ENCODE peak calls at places on chromosome X, in four cellular contexts. One of them, this sample, is unnamed.

GRCh38 chrX:9153299-9153698 is 119.4 kb upstream of the FAM9B start:
- DNase-seq in coronary artery: no peak
- DNase-seq in RWPE1: no peak
- DNase-seq in GM12865: no peak
- DNase-seq in this sample: no peak

GRCh38 chrX:17738002-17738713 is 865 bp downstream of the SCML1 start:
- DNase-seq in GM12865: peak
- DNase-seq in RWPE1: no peak
- DNase-seq in coronary artery: no peak
- DNase-seq in this sample: no peak

GRCh38 chrX:13283512-13283911 is 36.3 kb downstream of the ATXN3L start:
- DNase-seq in GM12865: no peak
- DNase-seq in coronary artery: no peak
- DNase-seq in RWPE1: no peak
- DNase-seq in this sample: no peak

GRCh38 chrX:103535206-103535605 is 15.9 kb upstream of the RAB40A start:
- DNase-seq in GM12865: no peak
- DNase-seq in coronary artery: no peak
- DNase-seq in RWPE1: no peak
- DNase-seq in this sample: no peak

GRCh38 chrX:95505721-95506120 is 1178.9 kb upstream of the DIAPH2 start:
- DNase-seq in coronary artery: no peak
- DNase-seq in RWPE1: no peak
- DNase-seq in GM12865: no peak
- DNase-seq in this sample: no peak

GRCh38 chrX:1316527-1316926 is 20.1 kb upstream of the IL3RA start:
- DNase-seq in GM12865: no peak
- DNase-seq in coronary artery: no peak
- DNase-seq in RWPE1: no peak
- DNase-seq in this sample: no peak

GRCh38 chrX:121455890-121456289 is 408.5 kb downstream of the GLUD2 start:
- DNase-seq in GM12865: no peak
- DNase-seq in coronary artery: no peak
- DNase-seq in RWPE1: no peak
- DNase-seq in this sample: no peak

GRCh38 chrX:97527725-97528124 is 644.0 kb downstream of the RPA4 start:
- DNase-seq in coronary artery: no peak
- DNase-seq in GM12865: no peak
- DNase-seq in RWPE1: no peak
- DNase-seq in this sample: no peak

GRCh38 chrX:1151378-1152077 is 60.9 kb downstream of the CRLF2 start:
- DNase-seq in RWPE1: no peak
- DNase-seq in GM12865: no peak
- DNase-seq in coronary artery: no peak
- DNase-seq in this sample: peak

GRCh38 chrX:39427492-39428289 is 626.4 kb downstream of the MID1IP1 start:
- DNase-seq in RWPE1: peak
- DNase-seq in coronary artery: no peak
- DNase-seq in GM12865: no peak
- DNase-seq in this sample: no peak

DNA sequence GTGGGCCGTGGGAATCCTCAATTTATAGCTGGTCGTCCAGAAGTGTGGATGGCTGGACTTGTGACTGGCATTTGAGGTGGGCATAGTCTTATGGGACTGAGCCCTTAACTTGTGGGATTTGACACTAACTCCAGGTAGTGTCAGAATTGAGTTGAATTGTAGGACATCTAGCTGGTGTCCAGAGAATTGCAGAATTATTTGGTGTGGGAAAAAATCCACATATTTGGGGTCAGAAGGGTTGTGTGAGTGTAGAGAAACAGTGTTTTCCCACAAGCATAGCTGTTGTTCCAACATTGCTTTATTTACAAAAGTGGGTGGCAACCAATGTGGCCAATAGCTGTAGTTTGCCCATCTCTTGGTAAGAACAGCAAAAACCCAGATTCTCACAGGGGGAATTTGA is 91.3 kb downstream of the MOSPD2 start:
- DNase-seq in coronary artery: no peak
- DNase-seq in RWPE1: no peak
- DNase-seq in GM12865: no peak
- DNase-seq in this sample: no peak
- TF ChIP-seq CTCF in coronary artery: no peak
- TF ChIP-seq CTCF in RWPE1: no peak
- TF ChIP-seq CTCF in GM12865: no peak
- TF ChIP-seq CTCF in this sample: no peak

GRCh38 chrX:146278381-146278780 is 460.8 kb downstream of the SLITRK2 start:
- DNase-seq in GM12865: no peak
- DNase-seq in coronary artery: no peak
- DNase-seq in RWPE1: no peak
- DNase-seq in this sample: no peak
- TF ChIP-seq CTCF in GM12865: no peak
- TF ChIP-seq CTCF in coronary artery: no peak
- TF ChIP-seq CTCF in RWPE1: no peak
- TF ChIP-seq CTCF in this sample: peak

DNA sequence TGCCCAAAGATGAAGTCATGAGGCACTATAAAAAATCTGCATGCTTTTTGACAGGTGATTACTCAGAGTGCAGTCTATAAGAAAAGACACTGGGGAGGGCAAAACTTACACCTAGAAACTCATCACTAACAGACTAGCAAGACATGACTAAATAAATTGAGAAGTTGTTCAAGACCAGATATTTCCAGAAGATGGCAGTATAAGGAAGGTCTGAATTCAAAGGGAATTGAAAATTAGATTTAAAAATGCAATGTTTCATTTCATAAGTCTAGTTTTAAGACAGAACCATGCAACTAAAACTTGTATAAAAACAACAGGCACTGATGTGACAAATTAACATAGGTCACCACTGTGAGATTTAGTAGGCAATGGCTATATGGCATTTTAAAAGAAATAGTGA is 232.5 kb upstream of the POF1B start:
- DNase-seq in RWPE1: no peak
- DNase-seq in coronary artery: no peak
- DNase-seq in GM12865: no peak
- DNase-seq in this sample: no peak
- TF ChIP-seq CTCF in RWPE1: peak
- TF ChIP-seq CTCF in coronary artery: no peak
- TF ChIP-seq CTCF in GM12865: no peak
- TF ChIP-seq CTCF in this sample: peak

GRCh38 chrX:132068405-132068804 is 45.3 kb downstream of the STK26 start:
- DNase-seq in RWPE1: peak
- DNase-seq in coronary artery: no peak
- DNase-seq in GM12865: no peak
- DNase-seq in this sample: no peak

DNA sequence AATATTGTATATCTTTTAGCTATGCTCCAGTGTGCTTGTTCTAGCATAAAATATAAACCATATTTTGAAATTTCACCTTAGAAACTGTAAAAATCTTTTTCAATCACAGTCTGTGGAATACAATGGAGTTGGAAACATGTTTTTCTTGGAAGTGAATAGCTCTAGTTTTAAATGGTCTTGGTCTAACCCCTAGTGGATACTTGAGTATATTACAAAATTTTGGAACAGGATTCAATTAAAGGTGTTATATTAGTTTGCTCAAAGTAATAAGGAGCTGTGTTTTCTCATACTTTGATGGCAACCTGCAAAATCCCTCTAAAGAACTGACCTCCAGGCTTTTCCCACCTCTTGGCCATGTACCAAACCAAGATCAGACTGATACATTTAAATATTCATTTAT is 48.2 kb downstream of the STK26 start:
- DNase-seq in GM12865: no peak
- DNase-seq in coronary artery: no peak
- DNase-seq in RWPE1: peak
- DNase-seq in this sample: no peak
- TF ChIP-seq CTCF in GM12865: peak
- TF ChIP-seq CTCF in coronary artery: no peak
- TF ChIP-seq CTCF in RWPE1: no peak
- TF ChIP-seq CTCF in this sample: peak

DNA sequence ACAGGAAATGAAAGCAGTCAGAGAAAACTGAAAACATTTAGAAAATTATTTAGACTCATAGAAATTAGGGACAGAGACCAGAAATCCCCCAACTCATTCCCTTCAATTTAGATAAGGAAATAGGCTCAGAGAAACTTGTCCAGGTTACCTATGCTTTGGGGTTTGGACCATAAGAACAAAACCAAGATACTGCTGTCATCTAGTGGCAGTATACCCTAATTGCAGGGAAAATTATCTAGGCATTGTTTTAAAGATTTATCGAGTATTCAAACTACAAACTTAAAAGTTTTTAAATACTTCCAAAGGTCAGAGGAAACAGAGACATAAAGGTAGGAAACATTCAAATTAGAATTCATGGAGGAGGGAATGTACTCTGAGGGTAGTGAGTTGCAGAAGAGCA is 67.0 kb upstream of the KLHL13 start:
- DNase-seq in RWPE1: no peak
- DNase-seq in GM12865: no peak
- DNase-seq in coronary artery: no peak
- DNase-seq in this sample: no peak
- TF ChIP-seq CTCF in RWPE1: no peak
- TF ChIP-seq CTCF in GM12865: peak
- TF ChIP-seq CTCF in coronary artery: no peak
- TF ChIP-seq CTCF in this sample: peak

GRCh38 chrX:57771689-57772088 is 91.6 kb upstream of the NLRP2B start:
- DNase-seq in coronary artery: no peak
- DNase-seq in GM12865: no peak
- DNase-seq in RWPE1: peak
- DNase-seq in this sample: no peak

GRCh38 chrX:57772637-57773036 is 92.6 kb upstream of the NLRP2B start:
- DNase-seq in GM12865: no peak
- DNase-seq in coronary artery: no peak
- DNase-seq in RWPE1: no peak
- DNase-seq in this sample: no peak
- TF ChIP-seq CTCF in GM12865: no peak
- TF ChIP-seq CTCF in coronary artery: no peak
- TF ChIP-seq CTCF in RWPE1: no peak
- TF ChIP-seq CTCF in this sample: no peak

GRCh38 chrX:44303119-44303518 is 40.4 kb downstream of the EFHC2 start:
- DNase-seq in GM12865: no peak
- DNase-seq in coronary artery: no peak
- DNase-seq in RWPE1: no peak
- DNase-seq in this sample: no peak
- TF ChIP-seq CTCF in GM12865: no peak
- TF ChIP-seq CTCF in coronary artery: no peak
- TF ChIP-seq CTCF in RWPE1: no peak
- TF ChIP-seq CTCF in this sample: no peak

GRCh38 chrX:54785901-54786300 is 12.2 kb downstream of the ITIH6 start:
- DNase-seq in GM12865: peak
- DNase-seq in coronary artery: no peak
- DNase-seq in RWPE1: no peak
- DNase-seq in this sample: no peak

GRCh38 chrX:54788446-54788845 is 9.6 kb downstream of the ITIH6 start:
- DNase-seq in RWPE1: no peak
- DNase-seq in coronary artery: no peak
- DNase-seq in GM12865: no peak
- DNase-seq in this sample: no peak

GRCh38 chrX:54786972-54787371 is 11.1 kb downstream of the ITIH6 start:
- DNase-seq in coronary artery: no peak
- DNase-seq in RWPE1: peak
- DNase-seq in GM12865: peak
- DNase-seq in this sample: no peak
- TF ChIP-seq CTCF in coronary artery: no peak
- TF ChIP-seq CTCF in RWPE1: no peak
- TF ChIP-seq CTCF in GM12865: peak
- TF ChIP-seq CTCF in this sample: peak

GRCh38 chrX:79268788-79269187 is 98.3 kb downstream of the ITM2A start:
- DNase-seq in GM12865: no peak
- DNase-seq in RWPE1: no peak
- DNase-seq in coronary artery: no peak
- DNase-seq in this sample: no peak

GRCh38 chrX:79266702-79267101 is 100.4 kb downstream of the ITM2A start:
- DNase-seq in RWPE1: no peak
- DNase-seq in coronary artery: no peak
- DNase-seq in GM12865: no peak
- DNase-seq in this sample: no peak

GRCh38 chrX:79270401-79270800 is 96.7 kb downstream of the ITM2A start:
- DNase-seq in RWPE1: no peak
- DNase-seq in coronary artery: no peak
- DNase-seq in GM12865: peak
- DNase-seq in this sample: no peak
- TF ChIP-seq CTCF in RWPE1: no peak
- TF ChIP-seq CTCF in coronary artery: no peak
- TF ChIP-seq CTCF in GM12865: peak
- TF ChIP-seq CTCF in this sample: peak

DNA sequence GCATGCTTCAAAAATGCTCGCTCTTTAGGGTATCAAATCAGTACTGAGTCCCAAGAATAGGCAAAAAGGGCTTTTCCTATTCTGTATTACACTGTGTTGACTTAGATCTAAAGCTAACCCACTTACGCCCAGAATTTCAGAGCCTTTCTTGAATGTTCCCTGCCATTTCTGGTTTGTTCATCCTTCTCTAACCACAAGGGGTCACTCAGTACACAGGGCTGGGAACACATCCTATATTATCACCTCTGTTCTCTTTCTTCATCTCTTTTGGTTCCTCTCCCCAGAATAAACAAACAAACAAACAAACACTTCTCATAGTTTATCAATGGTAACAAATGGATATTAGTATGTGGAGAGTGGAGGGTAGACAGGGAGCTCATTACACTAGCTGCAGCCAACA is 25.5 kb upstream of the MORC4 start:
- DNase-seq in GM12865: peak
- DNase-seq in coronary artery: no peak
- DNase-seq in RWPE1: peak
- DNase-seq in this sample: no peak
- TF ChIP-seq CTCF in GM12865: peak
- TF ChIP-seq CTCF in coronary artery: no peak
- TF ChIP-seq CTCF in RWPE1: peak
- TF ChIP-seq CTCF in this sample: peak

This sample was measured in type B pancreatic cell.